ENCODE peak calls at places on chromosomes 5 and 9, in five cellular contexts. C is kidney epithelial cell, N is right cardiac atrium, Q is fibroblast of mammary gland, S is BJ. H is an unnamed sample.
A peak's percentile ranks its signal among the peaks of the same experiment; 100 is the strongest.

GRCh38 chr5:95891499-95891898 is 69.0 kb upstream of the GLRX start:
- DNase-seq in S (no peak), Q (no peak), N (no peak), C (no peak), H (no peak)

GRCh38 chr5:14560091-14560595 is 21.4 kb upstream of the OTULINL start:
- DNase-seq in C (no peak), S (no peak), Q (no peak), N (no peak), H (no peak)

GRCh38 chr9:15915711-15916110 is 362.9 kb downstream of the CCDC171 start:
- DNase-seq in N (no peak), Q (peak; percentile 13), S (no peak), C (no peak), H (no peak)

GRCh38 chr9:109537288-109537687 is 39.2 kb upstream of the PTPN3 start:
- DNase-seq in N (no peak), Q (no peak), S (no peak), C (no peak), H (no peak)

GRCh38 chr5:86684222-86684621 is 66.5 kb downstream of the COX7C start:
- DNase-seq in N (no peak), Q (peak; percentile 60), S (no peak), C (peak; percentile 9), H (no peak)

GRCh38 chr9:137787786-137788505 is 89.6 kb upstream of the CACNA1B start:
- DNase-seq in C (no peak), Q (no peak), N (no peak), S (no peak), H (no peak)

GRCh38 chr5:52915176-52915875 is 73.8 kb upstream of the ITGA2 start:
- DNase-seq in S (peak; percentile 37), N (peak; percentile 48), Q (peak; percentile 79), C (peak; percentile 19), H (peak; percentile 75)

GRCh38 chr9:89467278-89467625 is 30.7 kb downstream of the SEMA4D start:
- DNase-seq in Q (no peak), N (no peak), S (no peak), C (no peak), H (no peak)

GRCh38 chr5:32710859-32711692 is at the start of gene NPR3:
- DNase-seq in S (no peak), N (peak; percentile 82), Q (peak; percentile 40), C (no peak), H (peak; percentile 76)

GRCh38 chr9:124439661-124440243 is 10.5 kb upstream of the ADGRD2 start:
- DNase-seq in C (no peak), N (no peak), Q (no peak), S (no peak), H (no peak)

GRCh38 chr9:21974542-21975409 is 19.4 kb downstream of the CDKN2A start:
- DNase-seq in N (peak; percentile 66), C (no peak), S (no peak), Q (peak; percentile 49), H (peak; percentile 47)

GRCh38 chr9:17837931-17838330 is 259.1 kb downstream of the SH3GL2 start:
- DNase-seq in Q (peak; percentile 4), C (no peak), N (no peak), S (no peak), H (no peak)

GRCh38 chr9:89598926-89599325 is 5.9 kb upstream of the GADD45G start:
- DNase-seq in C (no peak), N (no peak), Q (no peak), S (no peak), H (no peak)

GRCh38 chr9:86827893-86828292 is 119.4 kb downstream of the GAS1 start:
- DNase-seq in N (no peak), S (no peak), Q (no peak), C (no peak), H (no peak)

GRCh38 chr5:7473668-7474215 is 77.8 kb downstream of the ADCY2 start:
- DNase-seq in S (no peak), C (no peak), N (no peak), Q (no peak), H (no peak)

GRCh38 chr5:171295299-171295698 is 13.7 kb upstream of the TLX3 start:
- DNase-seq in Q (no peak), C (no peak), N (no peak), S (no peak), H (no peak)

GRCh38 chr9:30329441-30329840 is 2055.0 kb upstream of the ACO1 start:
- DNase-seq in N (no peak), C (no peak), Q (no peak), S (no peak), H (no peak)
- H3K4me3 ChIP-seq in N (no peak overlapping the region), C (no peak overlapping the region), Q (no peak overlapping the region), S (no peak overlapping the region), H (no peak overlapping the region)

DNA sequence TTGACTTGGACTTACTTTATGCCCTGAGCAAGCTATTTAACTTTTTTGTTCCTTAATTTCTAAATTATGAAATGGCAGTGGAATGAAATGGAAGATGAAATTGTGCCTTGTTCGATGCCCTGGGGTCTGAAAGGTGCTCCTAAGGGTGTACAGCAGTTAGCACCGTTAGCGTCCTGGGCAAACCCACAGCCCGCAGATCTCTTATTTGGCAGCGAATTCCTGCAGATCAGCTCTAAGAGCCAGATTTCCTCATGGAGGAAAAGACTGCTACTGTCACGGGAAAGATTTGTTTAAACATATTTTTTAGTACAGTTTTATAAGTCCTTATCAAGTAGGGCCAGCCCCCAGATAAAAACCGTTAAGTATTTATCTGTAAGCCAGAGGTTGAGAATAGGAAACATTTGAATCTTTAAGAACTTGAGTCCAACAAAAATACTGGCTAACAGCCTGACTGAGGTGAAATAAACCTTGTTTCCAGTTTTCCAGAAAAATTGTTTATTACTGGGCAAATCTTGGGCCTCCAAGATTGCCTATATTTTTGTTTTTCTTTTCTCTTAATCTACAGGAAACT is 216.5 kb upstream of the DMRT1 start:
- DNase-seq in N (no peak), Q (no peak), C (no peak), S (no peak), H (no peak)
- H3K4me3 ChIP-seq in N (no peak overlapping the region), Q (no peak overlapping the region), C (no peak overlapping the region), S (no peak overlapping the region), H (no peak overlapping the region)

GRCh38 chr9:120929392-120929791 is 2.8 kb upstream of the TRAF1 start:
- DNase-seq in C (no peak), N (no peak), Q (no peak), S (no peak), H (no peak)

GRCh38 chr9:120927125-120928014 is 774 bp upstream of the TRAF1 start:
- DNase-seq in Q (no peak), S (no peak), C (no peak), N (no peak), H (no peak)

GRCh38 chr9:120928015-120928719 is 1.6 kb upstream of the TRAF1 start:
- DNase-seq in C (no peak), S (no peak), Q (no peak), N (peak; percentile 81), H (no peak)

GRCh38 chr9:120926397-120926928 is at the start of gene TRAF1:
- DNase-seq in Q (no peak), S (no peak), C (no peak), N (no peak), H (no peak)

GRCh38 chr9:120928720-120929389 is 2.3 kb upstream of the TRAF1 start:
- DNase-seq in C (no peak), S (no peak), N (peak; percentile 92), Q (no peak), H (peak; percentile 42)
- H3K4me3 ChIP-seq in C (peak overlapping the region; percentile 45), S (peak overlapping the region; percentile 48), N (peak overlapping the region; percentile 87), Q (peak overlapping the region; percentile 48), H (peak overlapping the region; percentile 57)

GRCh38 chr5:145889611-145890010 is 16.8 kb upstream of the GRXCR2 start:
- DNase-seq in Q (no peak), C (no peak), S (no peak), N (no peak), H (no peak)
- H3K4me3 ChIP-seq in Q (no peak overlapping the region), C (no peak overlapping the region), S (no peak overlapping the region), N (no peak overlapping the region), H (no peak overlapping the region)

DNA sequence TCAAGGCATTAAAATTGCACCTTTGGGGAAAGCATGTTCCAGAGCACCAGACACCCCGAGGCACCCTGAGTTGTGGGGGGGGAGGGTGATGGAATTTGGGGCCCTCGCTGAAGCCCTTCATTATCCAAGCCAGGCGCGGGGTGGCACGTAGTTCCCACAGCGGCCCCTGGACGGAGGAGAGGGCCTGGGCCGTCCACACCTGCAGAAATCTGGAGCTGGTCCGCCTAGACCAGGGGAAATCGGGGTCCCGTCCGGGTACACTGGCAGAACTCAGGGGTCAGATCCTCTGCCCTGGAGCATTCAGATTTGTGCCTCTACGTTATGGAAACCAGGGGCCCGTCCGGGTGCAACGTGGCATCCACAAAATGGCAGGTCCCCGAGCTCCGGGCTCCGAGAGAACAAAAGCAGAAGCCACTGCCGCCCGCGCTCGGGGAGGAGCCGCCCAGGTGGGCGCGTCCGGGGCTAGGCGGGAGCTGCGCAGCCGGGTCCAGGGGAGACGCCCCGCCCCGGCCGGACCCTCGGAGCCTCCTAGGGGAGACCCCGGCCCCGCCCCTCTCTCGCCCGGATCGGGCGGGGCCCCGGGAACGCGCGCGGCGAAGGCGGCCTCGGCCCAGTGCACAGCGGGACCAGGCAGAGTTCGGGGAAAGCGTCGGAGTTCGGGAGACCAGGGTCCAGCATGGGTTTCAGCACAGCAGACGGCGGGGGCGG is at the start of gene PLEKHG4B:
- DNase-seq in S (no peak), N (peak; percentile 61), Q (no peak), C (no peak), H (no peak)
- H3K4me3 ChIP-seq in S (peak within 1 kb of the TSS; percentile 38), N (peak within 1 kb of the TSS; percentile 69), Q (no peak within 1 kb of the TSS), C (peak within 1 kb of the TSS; percentile 26), H (peak within 1 kb of the TSS; percentile 28)

GRCh38 chr9:37421914-37422288 is 595 bp upstream of the GRHPR start:
- DNase-seq in C (no peak), N (peak; percentile 68), S (no peak), Q (no peak), H (no peak)
- H3K4me3 ChIP-seq in C (peak overlapping the region; percentile 74), N (peak overlapping the region; percentile 68), S (peak overlapping the region; percentile 94), Q (peak overlapping the region; percentile 90), H (peak overlapping the region; percentile 96)

GRCh38 chr9:99118782-99119466 is 14.0 kb downstream of the TGFBR1 start:
- DNase-seq in Q (no peak), N (no peak), S (no peak), C (no peak), H (no peak)
- H3K4me3 ChIP-seq in Q (no peak overlapping the region), N (no peak overlapping the region), S (no peak overlapping the region), C (no peak overlapping the region), H (no peak overlapping the region)